ENCODE peak calls at places on chromosomes 13 and 19, in nine cellular contexts. I is activated T-helper 9 cell treated with anti-CD3 and anti-CD28 coated beads, Interleukin-2, amount 50 U/mL, for 16 hours; T is stimulated activated CD4-positive, alpha-beta T cell treated with anti-CD3 and anti-CD28 coated beads, Interleukin-1b, Interleukin-23, amount 100 ng/mL, for 1 hour; S is T-cell; C is glomerular endothelial cell; K is fibroblast of mammary gland; N is activated CD8-positive, alpha-beta memory T cell treated with anti-CD3 and anti-CD28 coated beads for 1 hour; V is HFFc6; A is pancreas. R is an unnamed sample.
A peak's percentile ranks its signal among the peaks of the same experiment; 100 is the strongest.

GRCh38 chr13:44822291-44822690 is 167.0 kb downstream of the NUFIP1 start:
- DNase-seq in K (no peak), V (no peak), C (no peak), I (no peak), S (no peak), A (no peak), N (no peak), T (no peak), R (no peak)

GRCh38 chr13:51225034-51225433 is 2.8 kb downstream of the FAM124A start:
- DNase-seq in N (no peak), C (no peak), K (peak; percentile 43), V (no peak), I (no peak), S (no peak), T (no peak), A (no peak), R (no peak)

GRCh38 chr13:32267836-32268439 is 47.2 kb downstream of the ZAR1L start:
- DNase-seq in I (peak; percentile 10), N (peak; percentile 14), S (peak; percentile 22), T (peak; percentile 8), C (no peak), V (no peak), K (no peak), A (peak; percentile 14), R (no peak)

GRCh38 chr13:24042710-24043440 is 117.6 kb upstream of the SPATA13 start:
- DNase-seq in A (no peak), T (no peak), I (no peak), K (no peak), V (no peak), N (no peak), S (no peak), C (no peak), R (no peak)

GRCh38 chr19:35002037-35002535 is 2.0 kb downstream of the GRAMD1A start:
- DNase-seq in N (no peak), C (no peak), I (no peak), T (no peak), V (no peak), K (no peak), S (no peak), A (no peak), R (no peak)

GRCh38 chr19:14479985-14480694 is 5.0 kb upstream of the PTGER1 start:
- DNase-seq in S (peak; percentile 58), I (peak; percentile 63), K (no peak), C (no peak), N (peak; percentile 54), T (peak; percentile 39), V (no peak), A (no peak), R (no peak)

GRCh38 chr13:109345433-109345941 is 440.9 kb downstream of the IRS2 start:
- DNase-seq in N (no peak), C (no peak), S (no peak), I (no peak), T (no peak), A (no peak), K (peak; percentile 61), V (peak; percentile 72), R (no peak)

GRCh38 chr13:109426690-109426990 is 359.7 kb downstream of the IRS2 start:
- DNase-seq in A (no peak), I (no peak), N (no peak), C (no peak), V (no peak), T (no peak), K (no peak), S (no peak), R (no peak)

GRCh38 chr19:37007587-37008220 is 70.5 kb upstream of the ZNF420 start:
- DNase-seq in S (no peak), N (peak; percentile 21), A (peak; percentile 49), T (no peak), I (no peak), V (no peak), C (no peak), K (peak; percentile 67), R (peak; percentile 29)

GRCh38 chr19:5103061-5103701 is 134.3 kb downstream of the KDM4B start:
- DNase-seq in N (no peak), I (no peak), C (no peak), A (peak; percentile 94), V (no peak), S (no peak), K (peak; percentile 19), T (no peak), R (peak; percentile 13)

GRCh38 chr19:40768936-40769335 is 6.4 kb upstream of the MIA start:
- DNase-seq in K (no peak), I (no peak), C (no peak), A (no peak), T (no peak), S (no peak), N (no peak), V (no peak), R (no peak)

GRCh38 chr19:19997656-19998268 is 41.5 kb downstream of the ZNF682 start:
- DNase-seq in V (no peak), N (peak; percentile 17), T (no peak), I (peak; percentile 23), C (no peak), A (peak; percentile 15), K (peak; percentile 1), S (no peak), R (no peak)

GRCh38 chr13:94825507-94825906 is 113.2 kb upstream of the SOX21 start:
- DNase-seq in T (no peak), A (peak; percentile 11), C (no peak), I (no peak), K (peak; percentile 67), N (no peak), V (peak; percentile 2), S (no peak), R (no peak)

GRCh38 chr19:43725468-43725867 is 9.6 kb downstream of the IRGC start:
- DNase-seq in C (peak; percentile 44), A (no peak), N (no peak), S (no peak), K (no peak), T (no peak), I (no peak), V (no peak), R (no peak)